ENCODE peak calls at places on chromosomes 6 and 20, in ten cellular contexts. Z is left lobe of liver; E is posterior cingulate gyrus; T is HFFc6; K is pancreas; F is stimulated activated CD4-positive, alpha-beta T cell treated with anti-CD3 and anti-CD28 coated beads, Interleukin-4, amount 100 ng/mL, for 48 hours; N is activated CD4-positive, alpha-beta T cell treated with anti-CD3 and anti-CD28 coated beads for 36 hours; X is T-helper 2 cell; W is activated CD8-positive, alpha-beta memory T cell treated with anti-CD3 and anti-CD28 coated beads for 4 hours; Y is HTR-8/SVneo. Q is an unnamed sample.

GRCh38 chr6:35415065-35415880 is 36.9 kb upstream of the FANCE start:
- DNase-seq in Z (peak), F (no peak), T (peak), N (peak), E (peak), W (no peak), X (no peak), Y (peak), K (peak), Q (no peak)

GRCh38 chr6:44076016-44076365 is 51.3 kb downstream of the MRPL14 start:
- DNase-seq in E (no peak), K (no peak), T (no peak), Y (no peak), F (no peak), W (no peak), X (no peak), Z (no peak), N (no peak), Q (no peak)

GRCh38 chr6:44006123-44006871 is 121.0 kb downstream of the MRPL14 start:
- DNase-seq in F (no peak), K (no peak), Z (no peak), W (no peak), N (no peak), T (no peak), E (no peak), Y (no peak), X (no peak), Q (no peak)

GRCh38 chr6:56798163-56798562 is 155.5 kb upstream of the DST start:
- DNase-seq in X (no peak), E (no peak), K (no peak), W (no peak), Z (no peak), T (peak), N (no peak), F (no peak), Y (no peak), Q (no peak)

GRCh38 chr20:10992776-10993175 is 319.0 kb upstream of the JAG1 start:
- DNase-seq in Z (no peak), E (no peak), T (no peak), K (no peak), N (no peak), W (no peak), F (no peak), X (no peak), Y (no peak), Q (no peak)

GRCh38 chr20:45469336-45470261 is at the start of gene WFDC2:
- DNase-seq in K (peak), X (no peak), T (no peak), F (no peak), E (no peak), W (no peak), Z (no peak), Y (no peak), N (peak), Q (no peak)

GRCh38 chr6:137353346-137353745 is 134.2 kb upstream of the IFNGR1 start:
- DNase-seq in T (no peak), E (no peak), W (no peak), X (no peak), N (no peak), Z (no peak), F (no peak), Y (no peak), K (no peak), Q (no peak)

GRCh38 chr6:104860221-104860620 is 502 bp upstream of the HACE1 start:
- DNase-seq in F (no peak), K (no peak), T (no peak), Y (no peak), E (no peak), N (no peak), W (no peak), Z (no peak), X (no peak), Q (no peak)

GRCh38 chr6:158939255-158940170 is 60.5 kb downstream of the RSPH3 start:
- DNase-seq in E (no peak), W (no peak), X (no peak), K (peak), N (no peak), F (no peak), Z (no peak), T (no peak), Y (no peak), Q (no peak)

GRCh38 chr6:2432258-2432657 is 186.9 kb upstream of the GMDS start:
- DNase-seq in T (peak), K (no peak), Z (no peak), Y (peak), X (no peak), W (no peak), F (no peak), N (no peak), E (no peak), Q (no peak)

GRCh38 chr6:170405311-170405975 is 98.9 kb downstream of the FAM120B start:
- DNase-seq in Z (no peak), Y (peak), N (no peak), W (no peak), K (no peak), T (peak), X (no peak), E (no peak), F (no peak), Q (no peak)

GRCh38 chr6:57127763-57128162 is 37.8 kb downstream of the ZNF451 start:
- DNase-seq in Y (no peak), X (no peak), N (no peak), T (no peak), E (no peak), Z (no peak), K (no peak), W (no peak), F (no peak), Q (no peak)

GRCh38 chr20:49207071-49207470 is 12.1 kb upstream of the DDX27 start:
- DNase-seq in Z (no peak), F (no peak), T (no peak), K (no peak), X (no peak), N (peak), Y (no peak), E (no peak), W (no peak), Q (no peak)

GRCh38 chr6:4008324-4009047 is 70.5 kb downstream of the FAM217A start:
- DNase-seq in Z (no peak), E (no peak), N (no peak), T (peak), K (no peak), X (no peak), W (no peak), Y (peak), F (no peak), Q (no peak)

GRCh38 chr6:156543431-156543830 is 233.7 kb upstream of the ARID1B start:
- DNase-seq in Z (no peak), F (no peak), N (no peak), Y (no peak), X (no peak), W (no peak), T (no peak), K (no peak), E (no peak), Q (no peak)

GRCh38 chr6:27720607-27721580 is 191.3 kb downstream of the OR2B2 start:
- DNase-seq in Y (no peak), X (no peak), F (peak), T (peak), K (no peak), Z (no peak), N (peak), E (no peak), W (no peak), Q (no peak)

GRCh38 chr20:23362392-23363256 is 642 bp downstream of the GZF1 start:
- DNase-seq in W (no peak), X (no peak), Y (no peak), K (peak), N (peak), F (no peak), Z (no peak), E (no peak), T (peak), Q (no peak)

GRCh38 chr6:54491431-54491830 is 183.2 kb downstream of the TINAG start:
- DNase-seq in W (no peak), X (no peak), E (no peak), N (no peak), Z (no peak), F (no peak), K (no peak), Y (no peak), T (no peak), Q (no peak)

GRCh38 chr6:131379951-131380350 is 193.1 kb upstream of the ARG1 start:
- DNase-seq in Z (no peak), X (no peak), K (no peak), N (no peak), E (no peak), T (peak), W (no peak), F (no peak), Y (peak), Q (no peak)

GRCh38 chr20:4787069-4787468 is 65.4 kb downstream of the PRND start:
- DNase-seq in X (no peak), T (peak), F (no peak), W (no peak), K (no peak), Z (no peak), Y (no peak), N (no peak), E (no peak), Q (no peak)

GRCh38 chr20:56687061-56687460 is 58.0 kb downstream of the TFAP2C start:
- DNase-seq in Y (no peak), W (no peak), N (no peak), Z (no peak), X (no peak), K (no peak), E (no peak), T (no peak), F (no peak), Q (no peak)

GRCh38 chr20:397432-398237 is 10.5 kb upstream of the RBCK1 start:
- DNase-seq in F (no peak), E (no peak), T (no peak), X (no peak), Y (no peak), N (no peak), K (no peak), W (no peak), Z (no peak), Q (no peak)

GRCh38 chr20:49676581-49677291 is 36.9 kb downstream of the B4GALT5 start:
- DNase-seq in X (no peak), F (no peak), W (peak), N (peak), K (no peak), E (no peak), Y (peak), T (peak), Z (peak), Q (peak)

GRCh38 chr6:134111062-134111677 is 58.7 kb upstream of the SLC2A12 start:
- DNase-seq in N (peak), F (no peak), Y (peak), W (no peak), E (no peak), K (no peak), X (no peak), Z (no peak), T (peak), Q (peak)

GRCh38 chr6:129673758-129674157 is 36.2 kb downstream of the ARHGAP18 start:
- DNase-seq in N (no peak), K (no peak), T (no peak), E (no peak), X (no peak), Y (no peak), W (no peak), F (no peak), Z (no peak), Q (no peak)

GRCh38 chr6:37559060-37559459 is 59.4 kb upstream of the CCDC167 start:
- DNase-seq in E (no peak), F (no peak), N (no peak), Z (no peak), T (no peak), K (no peak), W (no peak), Y (no peak), X (no peak), Q (no peak)

GRCh38 chr20:38617011-38617829 is 15.6 kb downstream of the ARHGAP40 start:
- DNase-seq in W (no peak), E (no peak), X (no peak), F (no peak), Z (no peak), Y (peak), N (no peak), T (peak), K (no peak), Q (no peak)

GRCh38 chr20:62025832-62026563 is 39.7 kb downstream of the TAF4 start:
- DNase-seq in Y (no peak), K (no peak), F (no peak), Z (no peak), N (peak), X (no peak), W (no peak), T (peak), E (no peak), Q (no peak)

GRCh38 chr6:35302604-35303218 is 5.1 kb downstream of the DEF6 start:
- DNase-seq in N (peak), K (no peak), X (peak), W (peak), Z (no peak), E (no peak), T (no peak), F (peak), Y (peak), Q (peak)

GRCh38 chr6:67952948-67953347 is 682.1 kb upstream of the ADGRB3 start:
- DNase-seq in Y (no peak), N (no peak), W (no peak), E (no peak), Z (no peak), T (no peak), F (no peak), X (no peak), K (no peak), Q (no peak)

GRCh38 chr6:89140347-89141159 is 5.3 kb upstream of the PM20D2 start:
- DNase-seq in W (no peak), F (no peak), E (no peak), T (no peak), N (no peak), Z (no peak), K (no peak), X (no peak), Y (no peak), Q (peak)

GRCh38 chr6:111462770-111463391 is 20.1 kb downstream of the REV3L start:
- DNase-seq in W (no peak), T (no peak), K (no peak), X (no peak), F (no peak), Z (no peak), Y (no peak), E (no peak), N (no peak), Q (no peak)

GRCh38 chr6:15473174-15473573 is 189.7 kb downstream of the DTNBP1 start:
- DNase-seq in T (no peak), F (no peak), K (no peak), N (no peak), W (no peak), Y (no peak), E (no peak), Z (no peak), X (no peak), Q (no peak)

GRCh38 chr20:17614176-17614811 is 44.4 kb downstream of the DSTN start:
- DNase-seq in Y (no peak), K (peak), E (no peak), N (no peak), T (no peak), W (no peak), X (no peak), Z (peak), F (no peak), Q (peak)

GRCh38 chr6:114344216-114344970 is 1.6 kb upstream of the HS3ST5 start:
- DNase-seq in Y (no peak), Z (no peak), N (no peak), W (no peak), E (no peak), T (no peak), X (no peak), F (no peak), K (no peak), Q (no peak)

Q was measured in stimulated activated effector memory CD8-positive, alpha-beta T cell treated with anti-CD3 and anti-CD28 coated beads, Interleukin-12 subunit alpha, Interleukin-12 subunit beta, amount 100 ng/mL, for 72 hours.